ENCODE peak calls at places on chromosomes 16 and 17, in four cellular contexts. G is caudate nucleus, M is lower leg skin, E is KBM-7. D is an unnamed sample.
A peak's percentile ranks its signal among the peaks of the same experiment; 100 is the strongest.

GRCh38 chr17:80339118-80339517 is 75.8 kb upstream of the ENDOV start:
- DNase-seq in M (no peak), G (no peak), E (no peak), D (no peak)

GRCh38 chr17:81166033-81166472 is at the start of gene AATK:
- DNase-seq in M (no peak), E (no peak), G (no peak), D (no peak)

GRCh38 chr17:63420868-63421680 is 25.0 kb downstream of the CYB561 start:
- DNase-seq in G (no peak), M (no peak), E (no peak), D (no peak)

GRCh38 chr16:67223992-67224391 is 2.9 kb upstream of the TMEM208 start:
- DNase-seq in E (no peak), G (no peak), M (no peak), D (no peak)

GRCh38 chr17:37116802-37117201 is 168.0 kb downstream of the AATF start:
- DNase-seq in M (no peak), G (no peak), E (no peak), D (no peak)

GRCh38 chr16:52535076-52535475 is 11.9 kb downstream of the TOX3 start:
- DNase-seq in E (no peak), M (no peak), G (no peak), D (no peak)

GRCh38 chr17:688100-688989 is 26.3 kb downstream of the VPS53 start:
- DNase-seq in M (no peak), E (peak; percentile 74), G (no peak), D (no peak)

GRCh38 chr17:83055911-83056582 is 23.4 kb upstream of the METRNL start:
- DNase-seq in G (no peak), E (no peak), M (no peak), D (no peak)

GRCh38 chr16:4404967-4405696 is 11.3 kb downstream of the CORO7 start:
- DNase-seq in E (no peak), G (no peak), M (no peak), D (no peak)

GRCh38 chr17:41390411-41390938 is 6.9 kb downstream of the KRT31 start:
- DNase-seq in E (no peak), M (no peak), G (no peak), D (no peak)

GRCh38 chr16:19410435-19411153 is 7.1 kb upstream of the TMC5 start:
- DNase-seq in M (no peak), E (peak; percentile 80), G (no peak), D (no peak)

GRCh38 chr16:65116216-65116615 is 5.6 kb downstream of the CDH11 start:
- DNase-seq in M (no peak), E (no peak), G (no peak), D (no peak)

GRCh38 chr17:30263552-30264333 is 28.0 kb downstream of the BLMH start:
- DNase-seq in G (no peak), E (no peak), M (no peak), D (no peak)

GRCh38 chr17:17682293-17682736 is 1.1 kb downstream of the RAI1 start:
- DNase-seq in M (no peak), G (no peak), E (peak; percentile 38), D (peak; percentile 74)